ENCODE peak calls at places on chromosomes 6 and 20, in ten cellular contexts. One of them, this sample, is unnamed. For H3K27me3, the result is how much of the 10 kb centered on the place peaks cover.

GRCh38 chr6:143529095-143529494 is 17.6 kb upstream of the FUCA2 start:
- DNase-seq in Peyer's patch: no peak
- DNase-seq in body of pancreas: no peak
- DNase-seq in WERI-Rb-1: no peak
- DNase-seq in CD8-positive, alpha-beta T cell: no peak
- DNase-seq in breast epithelium: no peak
- DNase-seq in heart right ventricle: no peak
- DNase-seq in IMR-90: no peak
- DNase-seq in endodermal cell: peak
- DNase-seq in GM23338: peak
- DNase-seq in this sample: no peak

GRCh38 chr6:150452642-150453243 is 83.9 kb downstream of the IYD start:
- DNase-seq in GM23338: no peak
- DNase-seq in breast epithelium: no peak
- DNase-seq in heart right ventricle: peak
- DNase-seq in Peyer's patch: no peak
- DNase-seq in IMR-90: no peak
- DNase-seq in endodermal cell: no peak
- DNase-seq in WERI-Rb-1: no peak
- DNase-seq in body of pancreas: peak
- DNase-seq in CD8-positive, alpha-beta T cell: no peak
- DNase-seq in this sample: no peak

GRCh38 chr6:135920689-135921088 is 69.2 kb downstream of the PDE7B start:
- DNase-seq in GM23338: no peak
- DNase-seq in heart right ventricle: no peak
- DNase-seq in CD8-positive, alpha-beta T cell: no peak
- DNase-seq in Peyer's patch: no peak
- DNase-seq in WERI-Rb-1: no peak
- DNase-seq in endodermal cell: no peak
- DNase-seq in IMR-90: no peak
- DNase-seq in body of pancreas: no peak
- DNase-seq in breast epithelium: no peak
- DNase-seq in this sample: no peak

GRCh38 chr6:151370509-151371078 is 20.8 kb downstream of the ZBTB2 start:
- DNase-seq in WERI-Rb-1: no peak
- DNase-seq in IMR-90: peak
- DNase-seq in Peyer's patch: no peak
- DNase-seq in body of pancreas: no peak
- DNase-seq in endodermal cell: peak
- DNase-seq in GM23338: peak
- DNase-seq in breast epithelium: no peak
- DNase-seq in heart right ventricle: no peak
- DNase-seq in CD8-positive, alpha-beta T cell: no peak
- DNase-seq in this sample: no peak

GRCh38 chr6:125781307-125781868 is 9.4 kb upstream of the NCOA7 start:
- DNase-seq in heart right ventricle: no peak
- DNase-seq in IMR-90: peak
- DNase-seq in CD8-positive, alpha-beta T cell: peak
- DNase-seq in breast epithelium: no peak
- DNase-seq in GM23338: peak
- DNase-seq in WERI-Rb-1: no peak
- DNase-seq in body of pancreas: peak
- DNase-seq in endodermal cell: no peak
- DNase-seq in Peyer's patch: no peak
- DNase-seq in this sample: no peak

GRCh38 chr20:1686151-1686748 is 28.7 kb upstream of the SIRPG start:
- DNase-seq in IMR-90: no peak
- DNase-seq in GM23338: no peak
- DNase-seq in WERI-Rb-1: no peak
- DNase-seq in CD8-positive, alpha-beta T cell: no peak
- DNase-seq in body of pancreas: no peak
- DNase-seq in Peyer's patch: no peak
- DNase-seq in endodermal cell: no peak
- DNase-seq in breast epithelium: no peak
- DNase-seq in heart right ventricle: no peak
- DNase-seq in this sample: no peak

GRCh38 chr6:62367601-62368000 is 81.6 kb upstream of the KHDRBS2 start:
- DNase-seq in IMR-90: no peak
- DNase-seq in Peyer's patch: no peak
- DNase-seq in WERI-Rb-1: no peak
- DNase-seq in endodermal cell: no peak
- DNase-seq in GM23338: no peak
- DNase-seq in breast epithelium: no peak
- DNase-seq in CD8-positive, alpha-beta T cell: no peak
- DNase-seq in heart right ventricle: no peak
- DNase-seq in body of pancreas: no peak
- DNase-seq in this sample: no peak

GRCh38 chr6:33988121-33989015 is 157.5 kb downstream of the GRM4 start:
- DNase-seq in GM23338: no peak
- DNase-seq in breast epithelium: no peak
- DNase-seq in endodermal cell: peak
- DNase-seq in heart right ventricle: no peak
- DNase-seq in IMR-90: no peak
- DNase-seq in CD8-positive, alpha-beta T cell: no peak
- DNase-seq in Peyer's patch: no peak
- DNase-seq in WERI-Rb-1: peak
- DNase-seq in body of pancreas: peak
- DNase-seq in this sample: no peak

GRCh38 chr6:157432231-157432630 is 51.2 kb downstream of the ZDHHC14 start:
- DNase-seq in CD8-positive, alpha-beta T cell: no peak
- DNase-seq in IMR-90: no peak
- DNase-seq in WERI-Rb-1: no peak
- DNase-seq in endodermal cell: no peak
- DNase-seq in GM23338: no peak
- DNase-seq in Peyer's patch: no peak
- DNase-seq in body of pancreas: no peak
- DNase-seq in heart right ventricle: no peak
- DNase-seq in breast epithelium: no peak
- DNase-seq in this sample: peak

GRCh38 chr6:56292505-56293181 is 45.3 kb upstream of the COL21A1 start:
- DNase-seq in IMR-90: peak
- DNase-seq in WERI-Rb-1: peak
- DNase-seq in breast epithelium: no peak
- DNase-seq in CD8-positive, alpha-beta T cell: no peak
- DNase-seq in heart right ventricle: peak
- DNase-seq in endodermal cell: peak
- DNase-seq in GM23338: peak
- DNase-seq in Peyer's patch: no peak
- DNase-seq in body of pancreas: peak
- DNase-seq in this sample: peak

GRCh38 chr6:18147160-18147559 is 7.7 kb downstream of the TPMT start:
- DNase-seq in GM23338: no peak
- DNase-seq in WERI-Rb-1: no peak
- DNase-seq in Peyer's patch: no peak
- DNase-seq in IMR-90: peak
- DNase-seq in endodermal cell: no peak
- DNase-seq in breast epithelium: no peak
- DNase-seq in CD8-positive, alpha-beta T cell: no peak
- DNase-seq in heart right ventricle: no peak
- DNase-seq in body of pancreas: no peak
- DNase-seq in this sample: peak

GRCh38 chr20:973785-974194 is 28.3 kb downstream of the RSPO4 start:
- DNase-seq in body of pancreas: no peak
- DNase-seq in CD8-positive, alpha-beta T cell: peak
- DNase-seq in breast epithelium: no peak
- DNase-seq in Peyer's patch: no peak
- DNase-seq in IMR-90: peak
- DNase-seq in GM23338: peak
- DNase-seq in heart right ventricle: no peak
- DNase-seq in WERI-Rb-1: peak
- DNase-seq in endodermal cell: peak
- DNase-seq in this sample: peak

GRCh38 chr6:116596815-116597214 is 19.5 kb upstream of the RSPH4A start:
- DNase-seq in body of pancreas: no peak
- DNase-seq in heart right ventricle: no peak
- DNase-seq in GM23338: peak
- DNase-seq in Peyer's patch: no peak
- DNase-seq in WERI-Rb-1: no peak
- DNase-seq in breast epithelium: no peak
- DNase-seq in IMR-90: peak
- DNase-seq in CD8-positive, alpha-beta T cell: no peak
- DNase-seq in endodermal cell: peak
- DNase-seq in this sample: no peak

GRCh38 chr6:125454351-125454750 is 152.6 kb upstream of the HDDC2 start:
- DNase-seq in Peyer's patch: no peak
- DNase-seq in breast epithelium: no peak
- DNase-seq in CD8-positive, alpha-beta T cell: no peak
- DNase-seq in WERI-Rb-1: no peak
- DNase-seq in body of pancreas: no peak
- DNase-seq in endodermal cell: no peak
- DNase-seq in heart right ventricle: no peak
- DNase-seq in GM23338: no peak
- DNase-seq in IMR-90: no peak
- DNase-seq in this sample: no peak

GRCh38 chr6:169190144-169190584 is 63.5 kb downstream of the THBS2 start:
- DNase-seq in breast epithelium: peak
- DNase-seq in WERI-Rb-1: no peak
- DNase-seq in CD8-positive, alpha-beta T cell: no peak
- DNase-seq in IMR-90: peak
- DNase-seq in body of pancreas: no peak
- DNase-seq in GM23338: no peak
- DNase-seq in heart right ventricle: peak
- DNase-seq in Peyer's patch: no peak
- DNase-seq in endodermal cell: no peak
- DNase-seq in this sample: no peak

GRCh38 chr20:44215125-44215524 is 4.6 kb upstream of the OSER1 start:
- DNase-seq in body of pancreas: peak
- DNase-seq in WERI-Rb-1: peak
- DNase-seq in GM23338: peak
- DNase-seq in endodermal cell: peak
- DNase-seq in breast epithelium: peak
- DNase-seq in IMR-90: peak
- DNase-seq in heart right ventricle: peak
- DNase-seq in CD8-positive, alpha-beta T cell: peak
- DNase-seq in Peyer's patch: peak
- DNase-seq in this sample: no peak

DNA sequence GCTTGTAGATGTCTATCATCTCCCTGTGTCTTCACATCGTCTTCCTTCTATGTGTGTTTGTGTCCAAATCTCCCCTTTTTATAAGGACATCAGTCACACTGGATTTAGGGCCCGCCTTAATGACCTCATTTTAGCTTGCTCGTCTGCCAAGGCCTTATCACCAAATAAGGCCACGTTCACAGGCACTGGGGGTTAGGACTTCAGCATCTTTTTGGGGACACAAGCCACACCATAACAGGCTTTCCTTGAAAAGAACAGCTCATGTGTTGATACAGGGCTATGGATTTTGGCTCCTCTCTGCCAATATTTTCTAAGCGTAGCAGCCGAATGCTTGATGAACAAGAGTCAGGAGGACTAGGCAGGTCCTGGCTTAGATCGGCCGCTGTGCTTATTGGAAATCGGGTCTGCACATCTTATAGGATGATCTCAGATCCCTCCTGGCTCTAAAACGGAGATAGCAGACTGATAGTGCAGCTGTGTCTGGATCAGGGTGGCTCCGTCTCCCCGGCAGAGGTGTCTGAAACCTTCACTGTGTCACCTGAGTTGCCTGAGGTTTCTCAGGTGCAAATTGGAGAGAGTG is 16.2 kb upstream of the TMEM181 start:
- DNase-seq in WERI-Rb-1: no peak
- DNase-seq in CD8-positive, alpha-beta T cell: no peak
- DNase-seq in IMR-90: no peak
- DNase-seq in breast epithelium: no peak
- DNase-seq in heart right ventricle: no peak
- DNase-seq in Peyer's patch: no peak
- DNase-seq in body of pancreas: no peak
- DNase-seq in endodermal cell: no peak
- DNase-seq in GM23338: no peak
- DNase-seq in this sample: no peak
- H3K27me3 ChIP-seq in WERI-Rb-1: under half
- H3K27me3 ChIP-seq in CD8-positive, alpha-beta T cell: under half
- H3K27me3 ChIP-seq in IMR-90: under half
- H3K27me3 ChIP-seq in breast epithelium: under half
- H3K27me3 ChIP-seq in heart right ventricle: under half
- H3K27me3 ChIP-seq in Peyer's patch: under half
- H3K27me3 ChIP-seq in body of pancreas: under half
- H3K27me3 ChIP-seq in endodermal cell: under half
- H3K27me3 ChIP-seq in GM23338: under half
- H3K27me3 ChIP-seq in this sample: under half

DNA sequence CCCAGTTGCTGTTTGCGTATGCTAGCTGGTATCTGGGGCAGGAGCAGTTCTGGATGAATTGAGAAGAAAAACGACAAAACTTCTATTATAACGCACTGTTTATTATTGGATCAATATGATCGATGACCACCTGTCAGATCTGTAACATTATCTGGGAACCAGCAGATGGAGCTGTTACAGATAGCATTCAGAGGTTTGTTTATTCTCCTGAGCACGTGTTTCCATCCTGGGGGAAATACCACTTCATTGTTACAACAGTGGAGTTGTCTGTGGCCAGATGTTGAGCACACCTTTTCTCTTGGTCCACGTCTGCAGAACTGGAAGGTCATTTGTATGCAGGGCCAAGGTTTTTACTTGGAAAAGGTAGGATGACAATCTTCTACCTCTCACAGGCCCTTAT is 16.0 kb upstream of the NKX2-2 start:
- DNase-seq in CD8-positive, alpha-beta T cell: no peak
- DNase-seq in WERI-Rb-1: no peak
- DNase-seq in endodermal cell: no peak
- DNase-seq in body of pancreas: no peak
- DNase-seq in breast epithelium: no peak
- DNase-seq in Peyer's patch: no peak
- DNase-seq in heart right ventricle: no peak
- DNase-seq in IMR-90: no peak
- DNase-seq in GM23338: peak
- DNase-seq in this sample: no peak
- TF ChIP-seq CTCF in CD8-positive, alpha-beta T cell: peak
- TF ChIP-seq CTCF in WERI-Rb-1: no peak
- TF ChIP-seq CTCF in endodermal cell: peak
- TF ChIP-seq CTCF in body of pancreas: peak
- TF ChIP-seq CTCF in breast epithelium: no peak
- TF ChIP-seq CTCF in Peyer's patch: peak
- TF ChIP-seq CTCF in heart right ventricle: no peak
- TF ChIP-seq CTCF in IMR-90: no peak
- TF ChIP-seq CTCF in GM23338: peak
- TF ChIP-seq CTCF in this sample: peak

DNA sequence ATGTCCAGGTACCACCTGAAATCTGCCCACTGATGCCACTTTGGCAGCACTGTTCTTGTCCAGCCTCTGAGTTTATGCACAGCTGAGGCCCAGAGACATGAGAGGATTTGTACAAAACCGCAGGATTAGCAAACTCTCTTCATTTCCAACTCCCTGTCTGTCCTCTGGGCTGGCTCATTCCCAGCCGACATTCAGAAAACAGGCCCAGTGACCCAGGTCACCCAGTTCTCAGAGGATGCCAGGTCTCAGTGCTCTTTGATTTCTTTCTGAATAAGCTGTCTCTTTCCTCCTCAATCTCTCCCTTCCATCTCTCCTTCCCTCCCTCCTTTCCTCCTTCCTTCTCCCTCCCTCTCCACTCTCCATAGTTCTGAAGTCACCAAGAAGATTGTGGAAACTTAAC is 372.7 kb upstream of the SULF2 start:
- DNase-seq in GM23338: no peak
- DNase-seq in endodermal cell: no peak
- DNase-seq in CD8-positive, alpha-beta T cell: no peak
- DNase-seq in IMR-90: no peak
- DNase-seq in Peyer's patch: no peak
- DNase-seq in breast epithelium: peak
- DNase-seq in WERI-Rb-1: peak
- DNase-seq in body of pancreas: peak
- DNase-seq in heart right ventricle: no peak
- DNase-seq in this sample: no peak
- H3K27me3 ChIP-seq in GM23338: under half
- H3K27me3 ChIP-seq in endodermal cell: under half
- H3K27me3 ChIP-seq in CD8-positive, alpha-beta T cell: under half
- H3K27me3 ChIP-seq in IMR-90: under half
- H3K27me3 ChIP-seq in Peyer's patch: under half
- H3K27me3 ChIP-seq in breast epithelium: under half
- H3K27me3 ChIP-seq in WERI-Rb-1: under half
- H3K27me3 ChIP-seq in body of pancreas: under half
- H3K27me3 ChIP-seq in heart right ventricle: under half
- H3K27me3 ChIP-seq in this sample: under half

GRCh38 chr6:167142433-167142761 is 15.4 kb downstream of the GPR31 start:
- DNase-seq in body of pancreas: no peak
- DNase-seq in WERI-Rb-1: no peak
- DNase-seq in heart right ventricle: no peak
- DNase-seq in Peyer's patch: no peak
- DNase-seq in IMR-90: no peak
- DNase-seq in endodermal cell: no peak
- DNase-seq in GM23338: no peak
- DNase-seq in CD8-positive, alpha-beta T cell: no peak
- DNase-seq in breast epithelium: no peak
- DNase-seq in this sample: no peak
- TF ChIP-seq CTCF in body of pancreas: no peak
- TF ChIP-seq CTCF in WERI-Rb-1: no peak
- TF ChIP-seq CTCF in heart right ventricle: no peak
- TF ChIP-seq CTCF in Peyer's patch: no peak
- TF ChIP-seq CTCF in IMR-90: no peak
- TF ChIP-seq CTCF in endodermal cell: no peak
- TF ChIP-seq CTCF in GM23338: no peak
- TF ChIP-seq CTCF in CD8-positive, alpha-beta T cell: peak
- TF ChIP-seq CTCF in breast epithelium: no peak
- TF ChIP-seq CTCF in this sample: no peak